ENCODE peak calls at places on chromosome 19, in four cellular contexts. L is H9, M is transverse colon, K is left ventricle myocardium inferior. N is an unnamed sample. For H3K9me3, the result is how much of the 10 kb centered on the place peaks cover.

GRCh38 chr19:4896372-4896771 is 6.3 kb downstream of the ARRDC5 start:
- DNase-seq in L (no peak), M (no peak), K (no peak), N (no peak)

GRCh38 chr19:291561-292280 is 518 bp upstream of the PLPP2 start:
- DNase-seq in L (peak), M (peak), K (no peak), N (no peak)

GRCh38 chr19:6947745-6948144 is 60.4 kb downstream of the ADGRE1 start:
- DNase-seq in L (no peak), M (no peak), K (no peak), N (no peak)

GRCh38 chr19:48868196-48868886 is at the start of gene PLEKHA4:
- DNase-seq in L (peak), M (peak), K (peak), N (no peak)

GRCh38 chr19:41928221-41928683 is at the start of gene ERFL:
- DNase-seq in L (no peak), M (no peak), K (no peak), N (no peak)

GRCh38 chr19:33781536-33781935 is 15.1 kb upstream of the KCTD15 start:
- DNase-seq in L (no peak), M (no peak), K (no peak), N (no peak)

GRCh38 chr19:35928507-35928906 is 7.7 kb upstream of the LRFN3 start:
- DNase-seq in L (no peak), M (no peak), K (no peak), N (no peak)

GRCh38 chr19:43594710-43595604 is 977 bp downstream of the IRGQ start:
- DNase-seq in L (peak), M (peak), K (no peak), N (peak)

GRCh38 chr19:47086280-47086679 is 27.3 kb downstream of the ZC3H4 start:
- DNase-seq in L (no peak), M (no peak), K (no peak), N (no peak)

GRCh38 chr19:29618871-29619270 is 12.8 kb downstream of the POP4 start:
- DNase-seq in L (no peak), M (no peak), K (no peak), N (no peak)

GRCh38 chr19:48999481-49000325 is 6.0 kb downstream of the RUVBL2 start:
- DNase-seq in L (peak), M (peak), K (peak), N (peak)

GRCh38 chr19:18644144-18645034 is 7.6 kb downstream of the KLHL26 start:
- DNase-seq in L (no peak), M (no peak), K (no peak), N (no peak)

GRCh38 chr19:3783660-3784584 is 2.3 kb downstream of the MATK start:
- DNase-seq in L (peak), M (no peak), K (no peak), N (no peak)
- TF ChIP-seq CTCF in L (peak), M (peak), K (peak), N (peak)

GRCh38 chr19:45184115-45184514 is 5.5 kb downstream of the BLOC1S3 start:
- DNase-seq in L (no peak), M (no peak), K (no peak), N (no peak)

GRCh38 chr19:45186509-45187334 is 8.1 kb downstream of the BLOC1S3 start:
- DNase-seq in L (no peak), M (no peak), K (no peak), N (no peak)

GRCh38 chr19:45179848-45180370 is 1.3 kb downstream of the BLOC1S3 start:
- DNase-seq in L (no peak), M (no peak), K (no peak), N (no peak)

GRCh38 chr19:45179063-45179847 is 671 bp downstream of the BLOC1S3 start:
- DNase-seq in L (no peak), M (peak), K (no peak), N (peak)

GRCh38 chr19:45182758-45183157 is 4.2 kb downstream of the BLOC1S3 start:
- DNase-seq in L (no peak), M (no peak), K (no peak), N (no peak)
- H3K9me3 ChIP-seq in L (under half), M (under half), K (under half), N (under half)

GRCh38 chr19:39217094-39217493 is 13.0 kb upstream of the SYCN start:
- DNase-seq in L (no peak), M (no peak), K (no peak), N (no peak)

GRCh38 chr19:39211731-39212376 is 7.8 kb upstream of the SYCN start:
- DNase-seq in L (no peak), M (no peak), K (no peak), N (no peak)

GRCh38 chr19:39208175-39208795 is 4.2 kb upstream of the SYCN start:
- DNase-seq in L (no peak), M (no peak), K (no peak), N (no peak)

GRCh38 chr19:39209196-39209595 is 5.1 kb upstream of the SYCN start:
- DNase-seq in L (no peak), M (no peak), K (no peak), N (no peak)

DNA sequence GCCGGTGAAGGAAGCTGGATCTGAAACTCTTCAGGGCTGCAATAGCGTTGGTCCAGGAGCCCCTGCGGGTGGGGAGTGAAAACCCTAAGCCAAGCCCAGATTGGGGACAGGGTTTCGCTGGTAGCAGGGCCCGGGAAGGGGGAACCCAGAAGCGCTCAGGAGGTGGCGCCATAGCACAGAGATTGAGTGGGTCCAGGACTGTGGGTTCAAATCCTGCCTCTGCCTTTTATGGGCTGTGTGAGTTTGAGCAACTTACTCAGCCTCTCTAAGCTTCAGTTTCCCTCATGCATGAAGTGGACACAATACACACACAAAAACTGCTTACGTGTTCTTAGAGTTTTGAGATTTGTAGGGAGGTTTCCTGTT is 8.3 kb upstream of the SYCN start:
- DNase-seq in L (peak), M (peak), K (peak), N (no peak)
- TF ChIP-seq CTCF in L (peak), M (no peak), K (no peak), N (peak)

GRCh38 chr19:28065026-28065425 is 1147.9 kb downstream of the UQCRFS1 start:
- DNase-seq in L (no peak), M (no peak), K (no peak), N (no peak)
- H3K9me3 ChIP-seq in L (under half), M (under half), K (under half), N (under half)

N was measured in cardiac muscle cell.